ENCODE peak calls at places on chromosomes 13 and 19, in four cellular contexts. D is A549, K is spleen, H is IMR-90. P is an unnamed sample. For H3K4me1, the result is how much of the 10 kb centered on the place peaks cover.

GRCh38 chr13:99926014-99926731 is 45.4 kb downstream of the ZIC5 start:
- DNase-seq in D (peak), K (no peak), H (peak), P (no peak)

GRCh38 chr19:48443262-48443661 is 2.5 kb upstream of the GRWD1 start:
- DNase-seq in D (no peak), K (peak), H (no peak), P (no peak)

GRCh38 chr13:113159701-113160100 is 1.3 kb downstream of the PROZ start:
- DNase-seq in D (no peak), K (no peak), H (no peak), P (no peak)

GRCh38 chr13:47126432-47126831 is 229.6 kb upstream of the HTR2A start:
- DNase-seq in D (no peak), K (no peak), H (no peak), P (no peak)

GRCh38 chr19:39915101-39915847 is 19.2 kb downstream of the FCGBP start:
- DNase-seq in D (no peak), K (peak), H (no peak), P (peak)

GRCh38 chr19:30047355-30047895 is 105.4 kb downstream of the URI1 start:
- DNase-seq in D (no peak), K (no peak), H (no peak), P (no peak)

GRCh38 chr13:20822406-20822805 is 48.6 kb upstream of the EEF1AKMT1 start:
- DNase-seq in D (no peak), K (no peak), H (no peak), P (no peak)

GRCh38 chr19:10120538-10121198 is 969 bp upstream of the EIF3G start:
- DNase-seq in D (no peak), K (no peak), H (peak), P (no peak)

GRCh38 chr13:24851546-24851945 is 87.6 kb downstream of the RNF17 start:
- DNase-seq in D (no peak), K (no peak), H (peak), P (no peak)

GRCh38 chr19:604355-604754 is 14.7 kb downstream of the HCN2 start:
- DNase-seq in D (no peak), K (no peak), H (no peak), P (no peak)

GRCh38 chr19:3745363-3746045 is 16.0 kb downstream of the APBA3 start:
- DNase-seq in D (no peak), K (no peak), H (no peak), P (no peak)

GRCh38 chr19:47444388-47444821 is 25.1 kb upstream of the MEIS3 start:
- DNase-seq in D (no peak), K (no peak), H (no peak), P (no peak)

GRCh38 chr13:105961438-105961837 is 574.0 kb downstream of the EFNB2 start:
- DNase-seq in D (no peak), K (no peak), H (no peak), P (no peak)

GRCh38 chr13:21884965-21885567 is 214.2 kb downstream of the FGF9 start:
- DNase-seq in D (no peak), K (no peak), H (no peak), P (no peak)

GRCh38 chr19:28508666-28509065 is 704.3 kb downstream of the UQCRFS1 start:
- DNase-seq in D (no peak), K (no peak), H (no peak), P (peak)

GRCh38 chr19:52992109-52993004 is 21.4 kb upstream of the ERVV-1 start:
- DNase-seq in D (no peak), K (peak), H (no peak), P (no peak)

GRCh38 chr13:50141660-50142010 is 126.4 kb downstream of the KCNRG start:
- DNase-seq in D (no peak), K (no peak), H (no peak), P (no peak)

GRCh38 chr19:33849551-33850147 is 53.0 kb downstream of the KCTD15 start:
- DNase-seq in D (no peak), K (peak), H (no peak), P (no peak)

GRCh38 chr19:50835785-50836542 is 2.6 kb upstream of the KLK15 start:
- DNase-seq in D (peak), K (peak), H (peak), P (no peak)

GRCh38 chr13:39879286-39880035 is 224.0 kb downstream of the COG6 start:
- DNase-seq in D (no peak), K (no peak), H (no peak), P (no peak)

GRCh38 chr19:42396542-42397314 is 6.6 kb upstream of the CNFN start:
- DNase-seq in D (peak), K (peak), H (peak), P (no peak)

GRCh38 chr19:41871573-41872383 is 5.3 kb upstream of the CD79A start:
- DNase-seq in D (no peak), K (peak), H (no peak), P (no peak)

GRCh38 chr13:24005711-24006281 is 108.5 kb upstream of the C1QTNF9B start:
- DNase-seq in D (no peak), K (no peak), H (no peak), P (peak)

GRCh38 chr19:27822336-27822735 is 1390.6 kb downstream of the UQCRFS1 start:
- DNase-seq in D (no peak), K (no peak), H (no peak), P (no peak)

GRCh38 chr13:96982672-96983071 is 11.6 kb downstream of the OXGR1 start:
- DNase-seq in D (no peak), K (no peak), H (no peak), P (no peak)

GRCh38 chr19:3683405-3683865 is 16.8 kb downstream of the PIP5K1C start:
- DNase-seq in D (no peak), K (no peak), H (no peak), P (no peak)

GRCh38 chr19:18576383-18576782 is 4.7 kb downstream of the UBA52 start:
- DNase-seq in D (no peak), K (no peak), H (no peak), P (no peak)

GRCh38 chr13:45456196-45456972 is 8.4 kb upstream of the COG3 start:
- DNase-seq in D (no peak), K (no peak), H (peak), P (no peak)

GRCh38 chr19:50402544-50403301 is 16.0 kb upstream of the SPIB start:
- DNase-seq in D (no peak), K (peak), H (no peak), P (no peak)

GRCh38 chr19:55613396-55613795 is 7.9 kb downstream of the ZNF865 start:
- DNase-seq in D (no peak), K (peak), H (no peak), P (no peak)

GRCh38 chr19:12065100-12065538 is 588 bp downstream of the ZNF844 start:
- DNase-seq in D (no peak), K (no peak), H (peak), P (no peak)

GRCh38 chr13:77325371-77325941 is 1.4 kb downstream of the MYCBP2 start:
- DNase-seq in D (no peak), K (no peak), H (no peak), P (no peak)

GRCh38 chr19:49403404-49404187 is 15.5 kb downstream of the KASH5 start:
- DNase-seq in D (no peak), K (no peak), H (peak), P (no peak)

GRCh38 chr19:19406878-19407639 is 1.6 kb downstream of the GATAD2A start:
- DNase-seq in D (no peak), K (peak), H (peak), P (no peak)

GRCh38 chr13:44075113-44075512 is 195.4 kb downstream of the LACC1 start:
- DNase-seq in D (no peak), K (no peak), H (no peak), P (no peak)

GRCh38 chr13:75838366-75839017 is 202.4 kb downstream of the LMO7 start:
- DNase-seq in D (no peak), K (no peak), H (no peak), P (no peak)

GRCh38 chr13:75792526-75793187 is 156.5 kb downstream of the LMO7 start:
- DNase-seq in D (peak), K (no peak), H (peak), P (no peak)

GRCh38 chr19:55540619-55541018 is 3.7 kb upstream of the SBK2 start:
- DNase-seq in D (no peak), K (no peak), H (no peak), P (no peak)

DNA sequence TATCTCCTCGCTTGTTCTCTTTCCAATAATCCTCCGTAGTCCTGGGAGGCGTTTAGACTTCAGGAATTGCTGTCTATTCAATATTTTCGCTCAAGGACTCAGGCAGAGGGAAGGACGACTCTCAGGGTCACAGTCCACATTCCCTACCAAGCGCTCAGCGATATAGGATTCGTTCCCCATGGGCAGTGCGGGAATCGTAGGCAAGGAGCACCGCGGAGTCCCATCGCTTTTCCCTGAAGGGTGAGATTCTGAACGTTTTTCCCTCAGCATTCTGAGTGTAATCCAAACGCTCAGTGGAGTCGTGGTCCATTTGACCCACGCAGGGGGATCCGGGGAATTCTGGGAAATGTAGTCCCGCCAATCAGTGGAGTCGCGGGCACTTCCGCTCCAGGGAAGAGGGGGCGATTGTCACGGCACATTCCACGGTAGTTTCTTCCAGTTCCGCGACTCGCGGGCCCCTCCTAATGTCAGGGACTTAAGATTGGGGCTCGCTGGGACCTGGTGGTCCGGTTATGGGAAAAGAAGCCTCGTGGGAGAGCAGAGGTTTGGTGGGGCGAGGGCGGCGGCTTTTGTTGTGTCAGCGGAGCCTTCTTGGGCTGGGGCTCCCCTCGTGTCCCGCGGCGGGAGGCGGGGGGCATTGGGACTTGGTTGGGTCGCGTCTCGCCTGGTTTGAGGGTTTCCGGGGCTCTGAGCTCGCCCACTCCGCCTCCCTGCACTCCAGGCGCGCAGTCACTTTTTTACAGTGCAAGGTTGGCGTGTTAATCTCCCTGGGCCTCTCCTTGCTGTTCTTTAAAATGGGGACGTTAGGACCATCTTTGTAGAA is at the start of gene ZNF234:
- DNase-seq in D (peak), K (peak), H (peak), P (no peak)
- TF ChIP-seq POLR2A in D (peak), K (no peak), H (no peak), P (no peak)

GRCh38 chr13:109730832-109731335 is 55.5 kb downstream of the IRS2 start:
- DNase-seq in D (no peak), K (no peak), H (no peak), P (no peak)

GRCh38 chr13:109725995-109726637 is 60.3 kb downstream of the IRS2 start:
- DNase-seq in D (no peak), K (no peak), H (no peak), P (peak)

GRCh38 chr13:109727251-109727650 is 59.1 kb downstream of the IRS2 start:
- DNase-seq in D (no peak), K (no peak), H (no peak), P (peak)

GRCh38 chr13:109728061-109728460 is 58.3 kb downstream of the IRS2 start:
- DNase-seq in D (no peak), K (no peak), H (no peak), P (no peak)

DNA sequence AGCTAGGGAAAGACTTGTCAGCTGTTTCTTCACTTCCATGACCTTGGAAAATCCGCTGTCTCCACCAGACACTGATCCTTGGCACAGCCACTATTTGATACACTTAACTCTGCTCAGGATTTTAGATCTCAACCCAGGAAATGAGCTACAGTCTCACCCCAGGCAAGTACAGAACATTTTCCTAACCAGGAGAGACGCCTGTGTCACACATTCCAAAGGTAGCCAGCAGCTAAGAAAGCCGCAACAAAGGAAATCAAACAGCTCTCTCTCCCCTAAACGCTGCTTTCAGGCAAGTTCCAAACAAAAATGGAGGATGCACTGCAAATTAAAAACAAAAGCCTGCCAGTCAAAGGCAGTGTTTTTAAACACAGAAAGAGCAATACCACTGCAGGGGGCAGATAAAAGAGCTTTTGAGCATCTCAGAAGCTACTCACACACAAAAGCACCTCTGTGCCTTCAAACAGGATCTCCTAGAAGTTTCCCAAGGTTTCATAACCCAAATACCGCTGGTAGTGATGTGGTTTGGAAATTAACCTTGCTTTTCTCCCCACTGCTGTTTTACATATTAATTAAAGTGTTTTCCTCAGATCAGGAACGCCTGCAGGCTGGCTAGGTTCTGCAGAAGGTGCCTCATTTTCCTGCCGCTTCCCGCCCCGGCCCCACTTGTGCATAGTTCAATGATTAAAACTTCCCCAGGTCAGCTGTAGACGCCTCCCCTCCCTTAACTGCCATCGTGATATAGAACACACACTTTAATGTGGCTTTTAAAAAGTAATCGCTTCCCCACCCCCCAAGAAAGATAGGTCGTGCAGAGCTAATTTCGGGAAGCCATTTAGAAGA is 57.1 kb downstream of the IRS2 start:
- DNase-seq in D (no peak), K (no peak), H (no peak), P (peak)
- H3K4me1 ChIP-seq in D (under half), K (under half), H (under half), P (under half)

GRCh38 chr19:37466798-37467607 is at the start of gene ZNF569:
- DNase-seq in D (peak), K (peak), H (peak), P (peak)
- TF ChIP-seq POLR2A in D (peak), K (no peak), H (no peak), P (no peak)

DNA sequence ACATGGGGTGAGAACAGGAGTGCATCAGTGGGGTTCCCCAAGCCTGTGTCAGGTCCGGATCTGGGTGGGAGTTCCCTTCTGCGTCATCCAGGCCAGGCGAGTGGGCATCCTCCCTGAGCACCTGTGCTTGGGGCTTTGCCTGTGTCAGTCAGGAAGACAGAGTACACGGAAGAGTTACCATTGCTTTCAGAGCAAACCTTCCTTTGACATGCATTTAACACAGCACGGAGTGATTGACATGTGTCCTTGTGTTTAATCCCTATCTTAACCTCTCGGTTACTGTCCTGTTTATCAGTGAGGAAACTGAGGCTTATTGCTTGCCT is 47.6 kb downstream of the CAPN12 start:
- DNase-seq in D (no peak), K (no peak), H (no peak), P (no peak)
- H3K4me1 ChIP-seq in D (half or more), K (half or more), H (under half), P (half or more)

GRCh38 chr13:33817843-33818661 is at the start of gene RFC3:
- DNase-seq in D (peak), K (peak), H (peak), P (no peak)
- TF ChIP-seq POLR2A in D (peak), K (no peak), H (peak), P (no peak)

DNA sequence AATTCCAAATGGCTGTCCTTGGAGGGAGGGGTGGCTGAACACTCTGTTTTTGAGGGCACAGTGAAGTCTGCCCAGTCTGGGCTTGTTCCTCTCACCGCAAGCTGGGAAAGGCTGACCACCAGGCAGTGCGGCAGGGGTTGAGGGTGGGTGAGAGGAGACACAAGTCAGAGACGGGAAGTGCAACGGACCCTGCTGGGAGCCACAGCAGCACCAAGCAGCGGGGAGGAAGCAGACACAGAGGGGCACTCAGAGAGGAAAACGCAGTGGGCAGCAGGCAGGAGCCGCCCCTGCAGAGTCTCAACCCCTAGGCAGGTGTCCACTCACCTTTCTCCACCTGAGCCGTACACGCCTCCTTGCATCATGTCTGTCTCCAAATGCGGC is 15.6 kb downstream of the AKAP8L start:
- DNase-seq in D (no peak), K (no peak), H (no peak), P (no peak)
- H3K4me1 ChIP-seq in D (under half), K (half or more), H (under half), P (half or more)

GRCh38 chr13:110887955-110888333 is 26.9 kb downstream of the ANKRD10 start:
- DNase-seq in D (no peak), K (no peak), H (no peak), P (no peak)

GRCh38 chr13:110886475-110887241 is 28.2 kb downstream of the ANKRD10 start:
- DNase-seq in D (no peak), K (no peak), H (no peak), P (no peak)

GRCh38 chr13:110885966-110886365 is 28.9 kb downstream of the ANKRD10 start:
- DNase-seq in D (no peak), K (no peak), H (no peak), P (no peak)

GRCh38 chr13:110888390-110888789 is 26.5 kb downstream of the ANKRD10 start:
- DNase-seq in D (no peak), K (no peak), H (no peak), P (no peak)

GRCh38 chr13:110887242-110887954 is 27.5 kb downstream of the ANKRD10 start:
- DNase-seq in D (no peak), K (no peak), H (peak), P (no peak)
- TF ChIP-seq POLR2A in D (no peak), K (no peak), H (no peak), P (no peak)

GRCh38 chr19:35117017-35117570 is 1.5 kb downstream of the FXYD3 start:
- DNase-seq in D (no peak), K (no peak), H (no peak), P (no peak)

GRCh38 chr19:35115538-35115951 is at the start of gene FXYD3:
- DNase-seq in D (no peak), K (no peak), H (no peak), P (no peak)

GRCh38 chr19:35112995-35113693 is 2.5 kb upstream of the FXYD3 start:
- DNase-seq in D (no peak), K (no peak), H (no peak), P (no peak)

GRCh38 chr19:35116085-35116801 is 620 bp downstream of the FXYD3 start:
- DNase-seq in D (no peak), K (no peak), H (no peak), P (no peak)

GRCh38 chr19:35114656-35115537 is 726 bp upstream of the FXYD3 start:
- DNase-seq in D (peak), K (peak), H (peak), P (no peak)
- H3K4me1 ChIP-seq in D (under half), K (under half), H (under half), P (under half)

DNA sequence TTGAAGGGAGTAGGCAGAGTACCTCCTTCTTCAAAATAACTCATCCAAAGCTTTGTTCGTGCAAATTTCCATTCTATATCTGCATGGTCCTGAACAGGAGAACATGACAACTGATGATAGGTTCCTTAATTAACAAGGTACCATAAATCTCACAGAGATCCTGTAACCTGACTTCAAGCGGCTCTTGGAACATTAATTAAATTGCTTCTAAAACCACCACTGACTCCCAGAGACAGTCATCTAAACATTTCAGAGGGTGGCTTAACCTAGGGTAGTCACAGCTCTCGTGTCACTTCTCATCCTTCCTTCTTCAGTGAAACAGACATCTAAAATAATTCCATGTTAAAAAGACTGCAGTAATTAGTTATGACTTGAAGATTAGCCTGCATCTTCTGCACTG is 52.8 kb upstream of the POSTN start:
- DNase-seq in D (no peak), K (no peak), H (no peak), P (no peak)
- TF ChIP-seq POLR2A in D (no peak), K (no peak), H (no peak), P (no peak)

P was measured in vagina.